ENCODE peak calls at places on chromosomes 16 and 17, in ten cellular contexts. One of them, this sample, is unnamed. For H3K4me1, the result is how much of the 10 kb centered on the place peaks cover.

GRCh38 chr16:83809092-83809491 is 1.3 kb downstream of the HSBP1 start:
- DNase-seq in right cardiac atrium: no peak
- DNase-seq in left ventricle myocardium inferior: no peak
- DNase-seq in CD8-positive, alpha-beta T cell: no peak
- DNase-seq in fibroblast of lung: no peak
- DNase-seq in endodermal cell: no peak
- DNase-seq in transverse colon: no peak
- DNase-seq in neural progenitor cell: no peak
- DNase-seq in RWPE2: no peak
- DNase-seq in A549: no peak
- DNase-seq in this sample: no peak

GRCh38 chr16:19655242-19655777 is 62.7 kb downstream of the KNOP1 start:
- DNase-seq in right cardiac atrium: no peak
- DNase-seq in left ventricle myocardium inferior: no peak
- DNase-seq in CD8-positive, alpha-beta T cell: no peak
- DNase-seq in fibroblast of lung: no peak
- DNase-seq in endodermal cell: no peak
- DNase-seq in transverse colon: no peak
- DNase-seq in neural progenitor cell: no peak
- DNase-seq in RWPE2: no peak
- DNase-seq in A549: no peak
- DNase-seq in this sample: no peak

GRCh38 chr16:27367463-27368357 is 34.3 kb upstream of the IL21R start:
- DNase-seq in right cardiac atrium: peak
- DNase-seq in left ventricle myocardium inferior: peak
- DNase-seq in CD8-positive, alpha-beta T cell: peak
- DNase-seq in fibroblast of lung: peak
- DNase-seq in endodermal cell: peak
- DNase-seq in transverse colon: peak
- DNase-seq in neural progenitor cell: peak
- DNase-seq in RWPE2: no peak
- DNase-seq in A549: peak
- DNase-seq in this sample: peak

GRCh38 chr16:85421338-85422123 is 191.6 kb upstream of the GSE1 start:
- DNase-seq in right cardiac atrium: no peak
- DNase-seq in left ventricle myocardium inferior: peak
- DNase-seq in CD8-positive, alpha-beta T cell: peak
- DNase-seq in fibroblast of lung: no peak
- DNase-seq in endodermal cell: no peak
- DNase-seq in transverse colon: no peak
- DNase-seq in neural progenitor cell: no peak
- DNase-seq in RWPE2: peak
- DNase-seq in A549: no peak
- DNase-seq in this sample: no peak

GRCh38 chr17:19332371-19333131 is 30.0 kb downstream of the B9D1 start:
- DNase-seq in right cardiac atrium: no peak
- DNase-seq in left ventricle myocardium inferior: no peak
- DNase-seq in CD8-positive, alpha-beta T cell: no peak
- DNase-seq in fibroblast of lung: no peak
- DNase-seq in endodermal cell: no peak
- DNase-seq in transverse colon: no peak
- DNase-seq in neural progenitor cell: no peak
- DNase-seq in RWPE2: no peak
- DNase-seq in A549: no peak
- DNase-seq in this sample: no peak

GRCh38 chr17:73434154-73434553 is 122.4 kb upstream of the CDC42EP4 start:
- DNase-seq in right cardiac atrium: no peak
- DNase-seq in left ventricle myocardium inferior: no peak
- DNase-seq in CD8-positive, alpha-beta T cell: no peak
- DNase-seq in fibroblast of lung: no peak
- DNase-seq in endodermal cell: no peak
- DNase-seq in transverse colon: no peak
- DNase-seq in neural progenitor cell: no peak
- DNase-seq in RWPE2: no peak
- DNase-seq in A549: no peak
- DNase-seq in this sample: no peak

GRCh38 chr16:78126662-78127061 is 27.2 kb downstream of the WWOX start:
- DNase-seq in right cardiac atrium: no peak
- DNase-seq in left ventricle myocardium inferior: no peak
- DNase-seq in CD8-positive, alpha-beta T cell: no peak
- DNase-seq in fibroblast of lung: no peak
- DNase-seq in endodermal cell: no peak
- DNase-seq in transverse colon: no peak
- DNase-seq in neural progenitor cell: no peak
- DNase-seq in RWPE2: no peak
- DNase-seq in A549: no peak
- DNase-seq in this sample: no peak

GRCh38 chr17:74822329-74823175 is 37.1 kb downstream of the GRIN2C start:
- DNase-seq in right cardiac atrium: peak
- DNase-seq in left ventricle myocardium inferior: peak
- DNase-seq in CD8-positive, alpha-beta T cell: no peak
- DNase-seq in fibroblast of lung: no peak
- DNase-seq in endodermal cell: no peak
- DNase-seq in transverse colon: no peak
- DNase-seq in neural progenitor cell: no peak
- DNase-seq in RWPE2: no peak
- DNase-seq in A549: no peak
- DNase-seq in this sample: peak

GRCh38 chr16:2282866-2283555 is 15.1 kb upstream of the RNPS1 start:
- DNase-seq in right cardiac atrium: no peak
- DNase-seq in left ventricle myocardium inferior: no peak
- DNase-seq in CD8-positive, alpha-beta T cell: no peak
- DNase-seq in fibroblast of lung: no peak
- DNase-seq in endodermal cell: peak
- DNase-seq in transverse colon: no peak
- DNase-seq in neural progenitor cell: no peak
- DNase-seq in RWPE2: no peak
- DNase-seq in A549: no peak
- DNase-seq in this sample: no peak

GRCh38 chr16:919658-920631 is 50.8 kb downstream of the LMF1 start:
- DNase-seq in right cardiac atrium: peak
- DNase-seq in left ventricle myocardium inferior: peak
- DNase-seq in CD8-positive, alpha-beta T cell: no peak
- DNase-seq in fibroblast of lung: no peak
- DNase-seq in endodermal cell: no peak
- DNase-seq in transverse colon: no peak
- DNase-seq in neural progenitor cell: no peak
- DNase-seq in RWPE2: peak
- DNase-seq in A549: no peak
- DNase-seq in this sample: no peak

GRCh38 chr16:70661918-70662641 is 15.7 kb downstream of the IL34 start:
- DNase-seq in right cardiac atrium: no peak
- DNase-seq in left ventricle myocardium inferior: no peak
- DNase-seq in CD8-positive, alpha-beta T cell: no peak
- DNase-seq in fibroblast of lung: peak
- DNase-seq in endodermal cell: no peak
- DNase-seq in transverse colon: no peak
- DNase-seq in neural progenitor cell: no peak
- DNase-seq in RWPE2: peak
- DNase-seq in A549: no peak
- DNase-seq in this sample: peak

GRCh38 chr17:27958708-27959381 is 65.7 kb upstream of the LYRM9 start:
- DNase-seq in right cardiac atrium: no peak
- DNase-seq in left ventricle myocardium inferior: no peak
- DNase-seq in CD8-positive, alpha-beta T cell: no peak
- DNase-seq in fibroblast of lung: no peak
- DNase-seq in endodermal cell: peak
- DNase-seq in transverse colon: no peak
- DNase-seq in neural progenitor cell: no peak
- DNase-seq in RWPE2: no peak
- DNase-seq in A549: no peak
- DNase-seq in this sample: no peak

GRCh38 chr17:27954521-27955495 is 61.6 kb upstream of the LYRM9 start:
- DNase-seq in right cardiac atrium: no peak
- DNase-seq in left ventricle myocardium inferior: no peak
- DNase-seq in CD8-positive, alpha-beta T cell: no peak
- DNase-seq in fibroblast of lung: no peak
- DNase-seq in endodermal cell: peak
- DNase-seq in transverse colon: no peak
- DNase-seq in neural progenitor cell: no peak
- DNase-seq in RWPE2: no peak
- DNase-seq in A549: no peak
- DNase-seq in this sample: no peak

GRCh38 chr17:27960183-27960589 is 67.0 kb upstream of the LYRM9 start:
- DNase-seq in right cardiac atrium: no peak
- DNase-seq in left ventricle myocardium inferior: no peak
- DNase-seq in CD8-positive, alpha-beta T cell: no peak
- DNase-seq in fibroblast of lung: no peak
- DNase-seq in endodermal cell: no peak
- DNase-seq in transverse colon: no peak
- DNase-seq in neural progenitor cell: no peak
- DNase-seq in RWPE2: no peak
- DNase-seq in A549: no peak
- DNase-seq in this sample: no peak

GRCh38 chr17:27959382-27959709 is 66.2 kb upstream of the LYRM9 start:
- DNase-seq in right cardiac atrium: no peak
- DNase-seq in left ventricle myocardium inferior: no peak
- DNase-seq in CD8-positive, alpha-beta T cell: no peak
- DNase-seq in fibroblast of lung: no peak
- DNase-seq in endodermal cell: peak
- DNase-seq in transverse colon: no peak
- DNase-seq in neural progenitor cell: no peak
- DNase-seq in RWPE2: no peak
- DNase-seq in A549: no peak
- DNase-seq in this sample: no peak

DNA sequence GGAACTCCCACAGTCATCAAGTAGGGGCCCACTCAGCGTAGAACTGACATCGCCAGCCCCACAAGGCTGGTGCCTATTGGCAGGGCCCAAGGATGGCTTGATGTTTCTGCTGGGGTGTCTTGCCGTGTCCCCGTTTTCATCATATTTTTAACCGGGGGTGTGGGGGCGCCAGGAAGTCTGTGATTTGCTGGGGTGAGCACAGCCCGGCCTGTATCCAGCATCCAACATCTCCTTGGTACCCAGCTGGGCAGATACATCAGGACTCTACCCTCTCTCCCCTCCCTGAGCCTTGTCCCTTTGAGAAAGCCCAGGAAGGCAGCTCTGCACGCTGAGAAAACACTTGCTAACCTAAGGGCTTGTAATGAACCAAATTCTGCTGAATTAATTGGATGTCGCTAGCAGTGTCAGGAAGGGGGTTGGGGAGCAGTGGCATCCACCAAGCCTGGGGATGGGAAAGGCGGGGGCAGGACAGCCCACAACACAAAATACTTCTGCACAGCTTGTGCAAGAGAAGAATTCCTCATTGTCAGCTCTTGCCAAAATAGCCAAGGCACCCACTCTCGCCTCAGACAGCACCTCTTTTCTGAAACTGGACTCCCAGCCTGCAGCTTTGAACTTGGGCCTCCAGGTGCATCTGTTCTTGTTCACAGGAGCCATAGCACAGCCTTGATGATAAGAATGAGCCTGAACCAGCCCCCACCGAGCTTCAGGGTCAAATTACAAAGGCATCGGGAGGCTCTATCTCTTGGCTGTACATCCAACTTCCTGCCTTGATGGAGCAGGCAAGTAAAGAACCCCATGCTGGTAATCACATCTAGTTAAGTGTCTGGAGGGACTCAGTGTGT is 63.7 kb upstream of the LYRM9 start:
- DNase-seq in right cardiac atrium: no peak
- DNase-seq in left ventricle myocardium inferior: no peak
- DNase-seq in CD8-positive, alpha-beta T cell: no peak
- DNase-seq in fibroblast of lung: peak
- DNase-seq in endodermal cell: peak
- DNase-seq in transverse colon: no peak
- DNase-seq in neural progenitor cell: no peak
- DNase-seq in RWPE2: no peak
- DNase-seq in A549: no peak
- DNase-seq in this sample: no peak
- H3K4me1 ChIP-seq in right cardiac atrium: under half
- H3K4me1 ChIP-seq in left ventricle myocardium inferior: under half
- H3K4me1 ChIP-seq in CD8-positive, alpha-beta T cell: under half
- H3K4me1 ChIP-seq in fibroblast of lung: under half
- H3K4me1 ChIP-seq in endodermal cell: under half
- H3K4me1 ChIP-seq in transverse colon: under half
- H3K4me1 ChIP-seq in neural progenitor cell: under half
- H3K4me1 ChIP-seq in RWPE2: under half
- H3K4me1 ChIP-seq in A549: under half
- H3K4me1 ChIP-seq in this sample: under half

GRCh38 chr16:23852794-23853562 is 17.2 kb downstream of the PRKCB start:
- DNase-seq in right cardiac atrium: no peak
- DNase-seq in left ventricle myocardium inferior: no peak
- DNase-seq in CD8-positive, alpha-beta T cell: no peak
- DNase-seq in fibroblast of lung: no peak
- DNase-seq in endodermal cell: no peak
- DNase-seq in transverse colon: no peak
- DNase-seq in neural progenitor cell: no peak
- DNase-seq in RWPE2: no peak
- DNase-seq in A549: no peak
- DNase-seq in this sample: no peak
- H3K27ac ChIP-seq in right cardiac atrium: no peak
- H3K27ac ChIP-seq in left ventricle myocardium inferior: no peak
- H3K27ac ChIP-seq in CD8-positive, alpha-beta T cell: no peak
- H3K27ac ChIP-seq in fibroblast of lung: no peak
- H3K27ac ChIP-seq in endodermal cell: no peak
- H3K27ac ChIP-seq in transverse colon: no peak
- H3K27ac ChIP-seq in neural progenitor cell: no peak
- H3K27ac ChIP-seq in RWPE2: no peak
- H3K27ac ChIP-seq in A549: no peak
- H3K27ac ChIP-seq in this sample: no peak

DNA sequence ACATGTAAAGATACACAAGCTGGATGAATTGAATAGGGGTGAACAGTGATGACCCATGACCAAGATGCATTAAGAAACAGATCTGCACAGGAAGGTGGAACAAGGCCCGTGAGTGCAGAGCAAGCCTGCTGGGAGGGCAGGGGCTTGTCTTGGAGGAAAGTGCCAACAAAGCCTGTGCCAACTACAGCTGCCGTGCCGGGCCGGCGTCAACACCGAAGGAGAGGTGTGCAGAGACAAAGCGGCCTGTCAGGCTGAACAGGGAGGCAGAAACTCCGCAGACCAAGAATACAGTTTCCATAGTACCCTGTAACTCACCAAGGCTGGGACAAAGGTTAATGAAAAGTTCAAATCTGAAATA is 46.7 kb downstream of the ANKRD11 start:
- DNase-seq in right cardiac atrium: no peak
- DNase-seq in left ventricle myocardium inferior: peak
- DNase-seq in CD8-positive, alpha-beta T cell: no peak
- DNase-seq in fibroblast of lung: no peak
- DNase-seq in endodermal cell: no peak
- DNase-seq in transverse colon: peak
- DNase-seq in neural progenitor cell: no peak
- DNase-seq in RWPE2: peak
- DNase-seq in A549: no peak
- DNase-seq in this sample: no peak
- H3K4me1 ChIP-seq in right cardiac atrium: under half
- H3K4me1 ChIP-seq in left ventricle myocardium inferior: half or more
- H3K4me1 ChIP-seq in CD8-positive, alpha-beta T cell: half or more
- H3K4me1 ChIP-seq in fibroblast of lung: under half
- H3K4me1 ChIP-seq in endodermal cell: under half
- H3K4me1 ChIP-seq in transverse colon: half or more
- H3K4me1 ChIP-seq in neural progenitor cell: under half
- H3K4me1 ChIP-seq in RWPE2: half or more
- H3K4me1 ChIP-seq in A549: half or more
- H3K4me1 ChIP-seq in this sample: half or more

DNA sequence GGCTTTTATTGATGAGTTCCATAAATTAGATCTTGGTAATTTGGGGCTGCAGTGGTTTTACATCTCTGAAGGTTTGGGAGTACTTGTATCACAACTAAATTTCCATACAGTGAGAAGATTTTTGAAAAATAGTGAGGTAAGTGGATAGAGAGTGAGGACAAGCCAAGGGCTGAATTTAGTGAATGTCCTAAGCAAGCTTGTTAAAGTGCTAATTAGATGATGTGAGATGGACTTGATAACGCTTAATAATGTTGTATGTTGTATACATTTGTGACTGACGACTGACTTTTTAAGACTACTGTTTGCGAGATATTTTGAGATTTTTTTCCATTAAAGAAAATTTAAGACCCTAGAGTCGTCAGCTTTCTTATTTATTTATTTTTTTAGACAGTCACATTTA is 3.9 kb downstream of the NFATC3 start:
- DNase-seq in right cardiac atrium: no peak
- DNase-seq in left ventricle myocardium inferior: no peak
- DNase-seq in CD8-positive, alpha-beta T cell: no peak
- DNase-seq in fibroblast of lung: no peak
- DNase-seq in endodermal cell: no peak
- DNase-seq in transverse colon: no peak
- DNase-seq in neural progenitor cell: no peak
- DNase-seq in RWPE2: no peak
- DNase-seq in A549: no peak
- DNase-seq in this sample: no peak
- H3K27ac ChIP-seq in right cardiac atrium: no peak
- H3K27ac ChIP-seq in left ventricle myocardium inferior: no peak
- H3K27ac ChIP-seq in CD8-positive, alpha-beta T cell: peak
- H3K27ac ChIP-seq in fibroblast of lung: no peak
- H3K27ac ChIP-seq in endodermal cell: no peak
- H3K27ac ChIP-seq in transverse colon: no peak
- H3K27ac ChIP-seq in neural progenitor cell: no peak
- H3K27ac ChIP-seq in RWPE2: no peak
- H3K27ac ChIP-seq in A549: no peak
- H3K27ac ChIP-seq in this sample: no peak